ENCODE peak calls at places on chromosomes 16 and 17, in six cellular contexts. B is HTR-8/SVneo, Y is hippocampal formation, H is GM04504, L is bronchial epithelial cell, Z is fibroblast of pulmonary artery. D is an unnamed sample.

GRCh38 chr16:9465150-9465549 is 373.7 kb downstream of the HAPSTR1 start:
- DNase-seq in Z (no peak), L (no peak), B (no peak), Y (no peak), H (no peak), D (no peak)

GRCh38 chr17:34961093-34961911 is at the start of the genes CCT6B and ZNF830:
- DNase-seq in H (peak; percentile 89), L (peak; percentile 92), B (peak; percentile 96), Z (peak; percentile 96), Y (peak; percentile 91), D (peak; percentile 90)

GRCh38 chr16:67707210-67707609 is 11.9 kb downstream of the GFOD2 start:
- DNase-seq in B (no peak), L (no peak), Z (no peak), Y (no peak), H (no peak), D (no peak)

GRCh38 chr17:74972107-74972972 is at the start of gene HID1:
- DNase-seq in Y (peak; percentile 47), H (no peak), Z (no peak), B (peak; percentile 73), L (peak; percentile 35), D (no peak)

GRCh38 chr17:4987767-4988083 is 250 bp upstream of the CAMTA2 start:
- DNase-seq in B (no peak), L (no peak), H (no peak), Y (no peak), Z (no peak), D (no peak)

GRCh38 chr17:70901870-70902269 is 732.5 kb downstream of the KCNJ2 start:
- DNase-seq in L (no peak), H (no peak), Y (no peak), Z (no peak), B (no peak), D (no peak)

GRCh38 chr16:51731160-51731559 is 580.1 kb upstream of the SALL1 start:
- DNase-seq in H (no peak), Z (no peak), Y (no peak), L (no peak), B (no peak), D (no peak)

GRCh38 chr17:55054429-55054828 is 85.9 kb downstream of the STXBP4 start:
- DNase-seq in H (no peak), Z (no peak), L (no peak), Y (no peak), B (no peak), D (no peak)

GRCh38 chr16:87956169-87956770 is 5.0 kb downstream of the BANP start:
- DNase-seq in B (no peak), H (no peak), Y (no peak), Z (peak; percentile 76), L (no peak), D (no peak)

GRCh38 chr17:41864498-41864836 is 756 bp downstream of the KLHL11 start:
- DNase-seq in L (no peak), B (peak; percentile 35), Y (no peak), Z (peak; percentile 7), H (peak; percentile 2), D (no peak)

GRCh38 chr17:47305302-47305923 is 18.3 kb upstream of the EFCAB13 start:
- DNase-seq in Y (no peak), B (peak; percentile 91), H (peak; percentile 82), Z (peak; percentile 96), L (peak; percentile 88), D (no peak)

GRCh38 chr16:55482056-55482455 is 3.1 kb downstream of the MMP2 start:
- DNase-seq in H (no peak), Y (no peak), Z (no peak), B (no peak), L (peak; percentile 75), D (no peak)

GRCh38 chr16:75273054-75273925 is 21.9 kb upstream of the BCAR1 start:
- DNase-seq in B (no peak), Y (no peak), L (peak; percentile 70), Z (no peak), H (no peak), D (no peak)

GRCh38 chr16:54939537-54940278 is 9.0 kb downstream of the IRX5 start:
- DNase-seq in Y (no peak), L (no peak), B (no peak), Z (no peak), H (peak; percentile 28), D (no peak)

GRCh38 chr17:7513850-7514419 is 29.8 kb downstream of the POLR2A start:
- DNase-seq in H (no peak), Z (no peak), L (no peak), B (no peak), Y (no peak), D (no peak)

GRCh38 chr16:68091604-68092261 is 6.6 kb downstream of the NFATC3 start:
- DNase-seq in H (no peak), L (peak; percentile 99), Y (no peak), B (peak; percentile 38), Z (peak; percentile 78), D (peak; percentile 28)

GRCh38 chr17:40363480-40363838 is 1.1 kb downstream of the GJD3 start:
- DNase-seq in H (no peak), L (no peak), B (no peak), Z (no peak), Y (no peak), D (no peak)

GRCh38 chr16:23679274-23679985 is 741 bp downstream of the PLK1 start:
- DNase-seq in L (peak; percentile 42), Z (peak; percentile 42), Y (no peak), H (no peak), B (peak; percentile 50), D (no peak)

GRCh38 chr17:15479697-15480096 is 12.3 kb upstream of the CDRT4 start:
- DNase-seq in H (no peak), B (peak; percentile 43), Y (no peak), Z (peak; percentile 60), L (peak; percentile 11), D (no peak)

GRCh38 chr16:78684655-78685400 is 585.4 kb downstream of the WWOX start:
- DNase-seq in Z (no peak), H (peak; percentile 42), L (peak; percentile 55), B (no peak), Y (no peak), D (no peak)

GRCh38 chr17:51435641-51436091 is 175.3 kb downstream of the UTP18 start:
- DNase-seq in Z (peak; percentile 14), L (peak; percentile 61), Y (no peak), B (peak; percentile 31), H (no peak), D (no peak)

GRCh38 chr16:50842589-50842988 is 100.7 kb downstream of the CYLD start:
- DNase-seq in B (no peak), Z (no peak), H (no peak), Y (no peak), L (no peak), D (no peak)

GRCh38 chr17:3859895-3860294 is 13.8 kb upstream of the NCBP3 start:
- DNase-seq in H (no peak), Z (no peak), Y (no peak), B (no peak), L (no peak), D (no peak)

GRCh38 chr16:84271866-84272265 is 22.8 kb upstream of the WFDC1 start:
- DNase-seq in L (no peak), Z (no peak), B (no peak), H (no peak), Y (no peak), D (peak; percentile 96)